ENCODE peak calls at places on chromosomes 7 and 10, in eight cellular contexts. C is prostate gland, A is GM23338, Y is HL-60, M is vagina, U is H1, N is breast epithelium, X is Panc1. I is an unnamed sample.

GRCh38 chr7:83579740-83580139 is 69.2 kb downstream of the SEMA3E start:
- DNase-seq in U (no peak), M (no peak), X (no peak), A (no peak), N (no peak), C (no peak), Y (no peak), I (no peak)

GRCh38 chr7:93004906-93005305 is 112.9 kb downstream of the SAMD9 start:
- DNase-seq in M (no peak), A (no peak), N (no peak), U (no peak), X (no peak), Y (no peak), C (no peak), I (no peak)

GRCh38 chr10:90930070-90930837 is 9.4 kb upstream of the ANKRD1 start:
- DNase-seq in N (no peak), M (no peak), A (peak), Y (no peak), X (no peak), C (peak), U (no peak), I (no peak)

GRCh38 chr7:2099036-2099957 is 133.4 kb downstream of the MAD1L1 start:
- DNase-seq in A (no peak), M (no peak), U (no peak), C (no peak), Y (no peak), X (no peak), N (no peak), I (no peak)

GRCh38 chr10:102629661-102630614 is 14.3 kb upstream of the TRIM8 start:
- DNase-seq in Y (peak), M (no peak), N (no peak), A (peak), U (peak), X (no peak), C (no peak), I (no peak)

GRCh38 chr7:630111-630511 is 96.4 kb upstream of the DNAAF5 start:
- DNase-seq in A (no peak), X (no peak), U (no peak), N (no peak), M (no peak), Y (no peak), C (no peak), I (no peak)

GRCh38 chr10:91909178-91909677 is at the start of gene FGFBP3:
- DNase-seq in A (peak), M (no peak), X (no peak), C (no peak), U (no peak), Y (peak), N (no peak), I (no peak)

GRCh38 chr7:7327423-7327822 is 145.1 kb downstream of the C1GALT1 start:
- DNase-seq in X (no peak), M (no peak), N (no peak), C (no peak), Y (no peak), U (no peak), A (no peak), I (no peak)

GRCh38 chr7:45033931-45034290 is 33.9 kb downstream of the CCM2 start:
- DNase-seq in U (no peak), C (peak), Y (no peak), X (no peak), A (no peak), M (no peak), N (no peak), I (no peak)

GRCh38 chr10:131418686-131419085 is 107.2 kb upstream of the TCERG1L start:
- DNase-seq in Y (no peak), A (no peak), N (no peak), C (no peak), X (no peak), M (no peak), U (no peak), I (no peak)

GRCh38 chr7:115561341-115562110 is 469.0 kb downstream of the TFEC start:
- DNase-seq in C (no peak), N (no peak), Y (no peak), U (no peak), A (no peak), M (no peak), X (no peak), I (no peak)

GRCh38 chr10:119327096-119327745 is 119.8 kb downstream of the GRK5 start:
- DNase-seq in A (no peak), C (no peak), U (no peak), N (no peak), X (no peak), Y (no peak), M (no peak), I (no peak)

GRCh38 chr10:11301571-11302111 is 284.0 kb downstream of the CELF2 start:
- DNase-seq in C (no peak), A (no peak), N (no peak), M (peak), Y (no peak), X (no peak), U (no peak), I (no peak)

GRCh38 chr7:117251687-117252086 is 71.2 kb downstream of the WNT2 start:
- DNase-seq in N (no peak), C (no peak), M (no peak), X (no peak), Y (no peak), A (no peak), U (no peak), I (peak)

GRCh38 chr10:82190432-82191260 is 315.7 kb downstream of the NRG3 start:
- DNase-seq in N (no peak), Y (no peak), M (no peak), U (no peak), C (no peak), A (no peak), X (no peak), I (no peak)

GRCh38 chr10:117188399-117188798 is 8.9 kb upstream of the KCNK18 start:
- DNase-seq in N (no peak), C (no peak), A (no peak), Y (no peak), M (no peak), U (no peak), X (no peak), I (no peak)

GRCh38 chr7:126529833-126530232 is 722.9 kb downstream of the GRM8 start:
- DNase-seq in X (peak), A (no peak), Y (no peak), M (no peak), N (no peak), U (no peak), C (no peak), I (no peak)

GRCh38 chr10:49369216-49370162 is 26.4 kb downstream of the DRGX start:
- DNase-seq in Y (no peak), U (no peak), C (no peak), N (no peak), X (no peak), A (no peak), M (peak), I (no peak)

GRCh38 chr10:69382382-69383117 is 34.2 kb downstream of the TACR2 start:
- DNase-seq in Y (no peak), A (no peak), N (no peak), X (no peak), C (no peak), U (no peak), M (no peak), I (no peak)

GRCh38 chr10:69387500-69387899 is 29.2 kb downstream of the TACR2 start:
- DNase-seq in A (no peak), N (no peak), Y (no peak), X (no peak), C (no peak), M (no peak), U (no peak), I (no peak)

GRCh38 chr10:69383485-69384089 is 33.1 kb downstream of the TACR2 start:
- DNase-seq in Y (no peak), N (no peak), U (no peak), C (no peak), A (no peak), X (no peak), M (no peak), I (no peak)

GRCh38 chr10:69385454-69386350 is 31.0 kb downstream of the TACR2 start:
- DNase-seq in U (no peak), X (no peak), M (no peak), Y (no peak), A (no peak), N (no peak), C (peak), I (no peak)

GRCh38 chr10:69384320-69384719 is 32.4 kb downstream of the TACR2 start:
- DNase-seq in Y (no peak), C (no peak), U (no peak), A (no peak), M (no peak), N (no peak), X (no peak), I (no peak)
- TF ChIP-seq POLR2AphosphoS5 in Y (no peak), C (no peak), U (no peak), A (no peak), M (no peak), N (no peak), X (no peak), I (no peak)

GRCh38 chr7:55066938-55067337 is 48.1 kb downstream of the EGFR start:
- DNase-seq in A (no peak), U (no peak), C (no peak), N (no peak), M (peak), X (no peak), Y (no peak), I (no peak)

GRCh38 chr7:55065511-55066229 is 46.9 kb downstream of the EGFR start:
- DNase-seq in C (no peak), A (peak), U (no peak), N (no peak), Y (no peak), X (peak), M (peak), I (no peak)

GRCh38 chr7:55066479-55066878 is 47.7 kb downstream of the EGFR start:
- DNase-seq in C (no peak), M (peak), N (no peak), Y (no peak), X (no peak), U (no peak), A (peak), I (no peak)

GRCh38 chr7:55063633-55064032 is 44.8 kb downstream of the EGFR start:
- DNase-seq in A (no peak), M (peak), C (no peak), U (no peak), N (no peak), X (no peak), Y (no peak), I (no peak)

DNA sequence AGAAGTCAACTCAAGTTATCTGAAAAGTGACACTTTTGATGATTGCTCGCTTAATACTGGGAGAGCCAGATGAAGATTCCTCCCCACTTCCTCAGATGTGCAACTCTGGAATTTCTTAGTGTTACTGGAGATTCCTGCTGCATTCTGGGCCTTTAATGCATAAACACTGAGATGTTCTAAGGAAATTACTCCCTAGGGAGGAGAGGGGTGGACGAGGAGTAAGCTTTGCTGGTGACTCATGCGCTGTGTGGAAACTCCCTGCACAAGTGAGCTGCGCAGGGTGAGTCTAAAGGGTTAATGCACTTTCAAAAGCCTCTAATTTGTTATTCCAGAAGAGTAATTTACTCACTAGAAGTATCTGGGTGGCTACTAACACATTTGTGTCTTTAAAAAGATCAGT is 46.3 kb downstream of the EGFR start:
- DNase-seq in U (no peak), Y (no peak), X (peak), A (no peak), M (peak), N (no peak), C (no peak), I (no peak)
- TF ChIP-seq POLR2AphosphoS5 in U (no peak), Y (no peak), X (peak), A (no peak), M (peak), N (peak), C (peak), I (peak)

DNA sequence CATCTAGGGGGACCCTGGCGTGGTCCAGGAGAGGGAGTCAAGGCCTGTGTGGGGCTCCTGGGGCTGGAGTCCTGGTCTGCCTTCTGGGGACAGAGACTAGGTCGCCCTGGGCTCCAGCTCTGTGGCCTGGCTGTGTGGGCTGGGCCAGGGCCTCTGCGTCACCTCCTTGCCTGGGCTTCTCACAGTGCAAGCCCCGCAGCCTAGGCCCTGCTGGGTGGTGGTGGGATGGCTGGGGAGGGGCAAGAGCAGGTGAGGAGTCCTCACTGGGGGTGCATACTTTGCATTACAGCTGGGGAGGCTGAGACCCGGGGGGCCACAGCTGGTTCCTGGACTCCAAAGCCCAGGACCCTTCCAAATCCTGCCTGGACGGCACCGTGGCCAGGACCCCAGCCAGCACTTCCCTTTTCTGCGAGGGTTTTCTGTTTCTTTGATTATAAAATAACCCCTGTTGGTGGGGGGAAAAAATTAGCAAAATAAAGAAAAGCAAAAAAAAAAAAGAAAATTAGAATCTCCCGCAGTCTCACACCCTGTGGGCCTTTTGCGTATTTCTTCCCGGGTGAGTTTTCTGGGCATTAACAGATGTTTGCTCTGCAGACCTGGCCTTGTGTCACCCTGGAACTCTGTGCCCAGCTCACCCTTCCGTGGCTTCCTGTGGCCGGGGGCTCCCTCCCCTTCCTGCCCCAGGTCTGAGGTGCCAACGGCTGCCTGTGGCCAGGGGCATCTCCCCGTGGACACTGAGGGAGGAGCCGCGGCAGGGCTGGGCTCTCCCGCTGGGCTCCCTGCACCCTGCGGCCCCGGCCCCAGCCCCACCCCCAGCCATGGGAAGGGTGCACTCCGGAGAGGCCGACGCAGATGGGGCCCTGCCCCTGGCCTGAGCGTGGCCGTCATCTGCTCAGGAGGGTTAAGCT is 23.7 kb downstream of the PWWP2B start:
- DNase-seq in X (no peak), U (no peak), Y (peak), A (no peak), M (no peak), C (no peak), N (no peak), I (no peak)
- TF ChIP-seq POLR2AphosphoS5 in X (no peak), U (no peak), Y (no peak), A (no peak), M (no peak), C (no peak), N (no peak), I (no peak)

GRCh38 chr10:79244841-79245504 is 102.3 kb upstream of the PPIF start:
- DNase-seq in M (no peak), Y (peak), C (no peak), U (no peak), A (no peak), N (no peak), X (no peak), I (no peak)

GRCh38 chr10:79247373-79248137 is 99.7 kb upstream of the PPIF start:
- DNase-seq in Y (peak), C (no peak), M (no peak), U (no peak), X (no peak), A (no peak), N (no peak), I (no peak)

GRCh38 chr10:79245539-79246208 is 101.6 kb upstream of the PPIF start:
- DNase-seq in C (no peak), N (no peak), U (no peak), A (no peak), Y (peak), M (no peak), X (no peak), I (no peak)

GRCh38 chr10:79246606-79247275 is 100.5 kb upstream of the PPIF start:
- DNase-seq in X (no peak), A (no peak), M (no peak), U (no peak), Y (peak), C (no peak), N (no peak), I (no peak)

GRCh38 chr10:79246209-79246581 is 101.1 kb upstream of the PPIF start:
- DNase-seq in A (no peak), X (no peak), Y (no peak), U (no peak), N (peak), M (no peak), C (no peak), I (no peak)
- TF ChIP-seq POLR2AphosphoS5 in A (no peak), X (no peak), Y (no peak), U (no peak), N (no peak), M (no peak), C (peak), I (peak)

GRCh38 chr10:109679478-109679877 is 243.8 kb downstream of the XPNPEP1 start:
- DNase-seq in X (no peak), M (no peak), C (no peak), Y (no peak), A (no peak), U (no peak), N (no peak), I (no peak)

GRCh38 chr10:109676703-109677102 is 246.6 kb downstream of the XPNPEP1 start:
- DNase-seq in A (no peak), U (no peak), Y (no peak), X (no peak), C (no peak), N (no peak), M (no peak), I (no peak)

GRCh38 chr10:109678857-109679256 is 244.5 kb downstream of the XPNPEP1 start:
- DNase-seq in Y (no peak), N (no peak), U (no peak), A (no peak), M (no peak), C (no peak), X (no peak), I (no peak)
- TF ChIP-seq POLR2AphosphoS5 in Y (no peak), N (no peak), U (no peak), A (no peak), M (no peak), C (no peak), X (no peak), I (no peak)

GRCh38 chr10:86533328-86533727 is 11.7 kb upstream of the WAPL start:
- DNase-seq in M (no peak), N (no peak), C (no peak), A (no peak), X (no peak), U (no peak), Y (no peak), I (no peak)

GRCh38 chr10:86538547-86538946 is 17.0 kb upstream of the WAPL start:
- DNase-seq in C (no peak), N (no peak), A (no peak), Y (no peak), U (no peak), X (no peak), M (no peak), I (no peak)

GRCh38 chr10:86536294-86536861 is 14.8 kb upstream of the WAPL start:
- DNase-seq in C (no peak), U (no peak), M (no peak), N (no peak), X (no peak), Y (no peak), A (peak), I (no peak)

DNA sequence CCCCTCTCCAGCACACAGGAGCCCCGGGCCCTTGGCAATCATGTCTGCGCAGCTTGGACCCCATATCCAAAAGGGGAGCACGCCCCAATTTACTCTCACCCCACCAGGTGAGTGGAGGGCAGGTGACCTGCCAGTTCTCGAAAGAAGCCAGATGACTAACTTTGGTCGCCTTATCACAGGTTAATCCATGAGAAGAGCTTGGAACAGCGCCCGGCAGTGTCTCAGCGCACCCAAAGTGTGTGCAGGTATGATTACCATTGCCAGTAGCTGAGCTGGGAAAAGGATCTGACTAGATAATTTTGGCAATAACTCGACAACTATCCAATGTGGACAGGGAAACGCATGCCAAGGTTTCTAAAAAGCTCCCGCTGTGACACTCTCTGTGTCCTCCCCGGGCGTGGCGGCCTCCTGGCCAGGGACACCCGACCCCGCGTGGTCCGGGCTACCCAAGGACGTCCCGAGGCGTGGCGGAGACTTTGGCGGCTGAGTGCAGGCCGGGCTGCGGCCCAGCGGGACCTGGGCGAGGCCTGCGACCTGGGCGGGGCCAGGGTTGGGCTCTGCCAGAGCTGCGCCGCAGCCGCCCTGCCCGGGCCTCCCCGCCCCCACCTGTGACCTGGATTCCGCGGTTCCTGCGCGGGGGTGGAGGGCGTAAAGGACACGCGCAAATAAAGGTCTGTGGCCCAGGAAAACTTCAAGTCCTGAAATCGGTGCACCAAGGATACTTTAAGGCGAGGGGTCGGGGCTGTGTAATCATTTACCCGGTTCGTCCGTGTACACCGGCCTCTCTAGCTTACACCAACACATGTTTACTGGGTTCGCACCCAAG is 13.7 kb upstream of the WAPL start:
- DNase-seq in M (no peak), U (no peak), Y (no peak), X (peak), A (peak), N (peak), C (peak), I (no peak)
- TF ChIP-seq POLR2AphosphoS5 in M (no peak), U (no peak), Y (no peak), X (peak), A (peak), N (peak), C (peak), I (peak)

DNA sequence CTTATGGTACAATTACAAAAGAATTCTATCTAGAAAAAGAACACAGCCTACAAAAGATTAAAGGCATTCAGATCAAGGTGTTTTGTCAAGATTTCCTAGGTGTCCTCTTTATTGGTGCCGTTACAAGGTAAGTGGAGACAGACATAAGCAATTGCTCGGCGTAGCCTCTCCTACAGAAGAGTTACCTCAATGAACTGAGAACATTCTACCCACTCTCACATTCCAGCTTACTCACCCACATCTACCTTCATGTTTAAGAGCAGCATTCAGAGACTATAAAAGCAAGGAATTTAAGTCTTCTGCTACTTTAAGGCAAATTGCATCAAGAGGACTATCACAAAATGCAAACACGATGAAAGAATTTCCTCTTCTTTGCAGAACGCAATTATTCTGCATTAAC is 29.5 kb downstream of the MPP7 start:
- DNase-seq in X (no peak), C (no peak), Y (no peak), A (no peak), U (no peak), M (no peak), N (no peak), I (no peak)
- TF ChIP-seq POLR2AphosphoS5 in X (no peak), C (no peak), Y (no peak), A (no peak), U (no peak), M (no peak), N (no peak), I (no peak)

GRCh38 chr7:107931740-107932515 is 40.9 kb downstream of the DLD start:
- DNase-seq in M (no peak), N (no peak), C (no peak), U (no peak), Y (no peak), X (no peak), A (peak), I (no peak)
- TF ChIP-seq POLR2AphosphoS5 in M (no peak), N (no peak), C (no peak), U (no peak), Y (no peak), X (no peak), A (no peak), I (peak)